ENCODE peak calls at places on chromosomes 1 and 21, in four cellular contexts. One of them, this sample, is unnamed.

GRCh38 chr1:20376880-20377494 is 86.3 kb downstream of the VWA5B1 start:
- DNase-seq in trophoblast cell: peak
- DNase-seq in H9: peak
- DNase-seq in mesenchymal stem cell: peak
- DNase-seq in this sample: peak

GRCh38 chr1:167871331-167871730 is 42.6 kb downstream of the ADCY10 start:
- DNase-seq in H9: no peak
- DNase-seq in trophoblast cell: peak
- DNase-seq in mesenchymal stem cell: no peak
- DNase-seq in this sample: no peak

GRCh38 chr21:17527240-17527639 is 14.4 kb downstream of the CXADR start:
- DNase-seq in trophoblast cell: peak
- DNase-seq in H9: no peak
- DNase-seq in mesenchymal stem cell: peak
- DNase-seq in this sample: no peak

GRCh38 chr1:185398022-185398421 is 81.0 kb upstream of the IVNS1ABP start:
- DNase-seq in mesenchymal stem cell: no peak
- DNase-seq in H9: no peak
- DNase-seq in trophoblast cell: no peak
- DNase-seq in this sample: no peak

GRCh38 chr1:16926491-16927195 is 4.9 kb downstream of the CROCC start:
- DNase-seq in trophoblast cell: no peak
- DNase-seq in mesenchymal stem cell: no peak
- DNase-seq in H9: no peak
- DNase-seq in this sample: peak

GRCh38 chr1:209618756-209619420 is 33.3 kb downstream of the LAMB3 start:
- DNase-seq in trophoblast cell: no peak
- DNase-seq in H9: no peak
- DNase-seq in mesenchymal stem cell: no peak
- DNase-seq in this sample: no peak

GRCh38 chr1:226654046-226654445 is 85.0 kb downstream of the ITPKB start:
- DNase-seq in H9: peak
- DNase-seq in mesenchymal stem cell: peak
- DNase-seq in trophoblast cell: no peak
- DNase-seq in this sample: peak

GRCh38 chr1:67909776-67910175 is 76.5 kb upstream of the GNG12 start:
- DNase-seq in H9: no peak
- DNase-seq in trophoblast cell: no peak
- DNase-seq in mesenchymal stem cell: no peak
- DNase-seq in this sample: no peak

GRCh38 chr1:182260516-182260915 is 131.1 kb downstream of the GLUL start:
- DNase-seq in mesenchymal stem cell: no peak
- DNase-seq in H9: no peak
- DNase-seq in trophoblast cell: no peak
- DNase-seq in this sample: no peak

GRCh38 chr1:237383825-237384612 is 342.0 kb downstream of the RYR2 start:
- DNase-seq in trophoblast cell: no peak
- DNase-seq in H9: no peak
- DNase-seq in mesenchymal stem cell: no peak
- DNase-seq in this sample: no peak

GRCh38 chr1:199909137-199909536 is 118.4 kb upstream of the NR5A2 start:
- DNase-seq in mesenchymal stem cell: no peak
- DNase-seq in H9: no peak
- DNase-seq in trophoblast cell: peak
- DNase-seq in this sample: no peak

GRCh38 chr1:182229907-182230522 is 161.6 kb downstream of the GLUL start:
- DNase-seq in mesenchymal stem cell: no peak
- DNase-seq in H9: no peak
- DNase-seq in trophoblast cell: no peak
- DNase-seq in this sample: peak

GRCh38 chr1:178774263-178774662 is 49.2 kb downstream of the RALGPS2 start:
- DNase-seq in mesenchymal stem cell: peak
- DNase-seq in H9: no peak
- DNase-seq in trophoblast cell: peak
- DNase-seq in this sample: no peak

GRCh38 chr1:241627453-241628329 is 12.5 kb downstream of the CHML start:
- DNase-seq in trophoblast cell: peak
- DNase-seq in H9: no peak
- DNase-seq in mesenchymal stem cell: peak
- DNase-seq in this sample: no peak

GRCh38 chr1:83901547-83902155 is 97.3 kb downstream of the TTLL7 start:
- DNase-seq in mesenchymal stem cell: peak
- DNase-seq in H9: no peak
- DNase-seq in trophoblast cell: no peak
- DNase-seq in this sample: no peak

GRCh38 chr21:28207776-28208175 is 784.9 kb downstream of the LTN1 start:
- DNase-seq in H9: no peak
- DNase-seq in trophoblast cell: no peak
- DNase-seq in mesenchymal stem cell: peak
- DNase-seq in this sample: no peak

GRCh38 chr1:9592510-9593075 is 3.9 kb downstream of the TMEM201 start:
- DNase-seq in H9: no peak
- DNase-seq in trophoblast cell: no peak
- DNase-seq in mesenchymal stem cell: no peak
- DNase-seq in this sample: no peak

GRCh38 chr21:14949603-14950002 is 115.2 kb downstream of the NRIP1 start:
- DNase-seq in mesenchymal stem cell: no peak
- DNase-seq in trophoblast cell: no peak
- DNase-seq in H9: no peak
- DNase-seq in this sample: no peak

GRCh38 chr1:9292361-9293240 is at the start of gene SPSB1:
- DNase-seq in trophoblast cell: peak
- DNase-seq in mesenchymal stem cell: peak
- DNase-seq in H9: peak
- DNase-seq in this sample: peak

GRCh38 chr1:165633624-165634023 is 2.6 kb downstream of the MGST3 start:
- DNase-seq in trophoblast cell: peak
- DNase-seq in mesenchymal stem cell: peak
- DNase-seq in H9: no peak
- DNase-seq in this sample: no peak

GRCh38 chr1:55441474-55441873 is 226.3 kb upstream of the USP24 start:
- DNase-seq in H9: no peak
- DNase-seq in mesenchymal stem cell: no peak
- DNase-seq in trophoblast cell: no peak
- DNase-seq in this sample: no peak
- H2BK5ac ChIP-seq in H9: no peak
- H2BK5ac ChIP-seq in mesenchymal stem cell: no peak
- H2BK5ac ChIP-seq in trophoblast cell: no peak
- H2BK5ac ChIP-seq in this sample: no peak

GRCh38 chr1:228992044-228992443 is 256.8 kb downstream of the RHOU start:
- DNase-seq in H9: no peak
- DNase-seq in mesenchymal stem cell: no peak
- DNase-seq in trophoblast cell: no peak
- DNase-seq in this sample: no peak
- H2BK12ac ChIP-seq in H9: no peak
- H2BK12ac ChIP-seq in mesenchymal stem cell: no peak
- H2BK12ac ChIP-seq in trophoblast cell: no peak
- H2BK12ac ChIP-seq in this sample: no peak

DNA sequence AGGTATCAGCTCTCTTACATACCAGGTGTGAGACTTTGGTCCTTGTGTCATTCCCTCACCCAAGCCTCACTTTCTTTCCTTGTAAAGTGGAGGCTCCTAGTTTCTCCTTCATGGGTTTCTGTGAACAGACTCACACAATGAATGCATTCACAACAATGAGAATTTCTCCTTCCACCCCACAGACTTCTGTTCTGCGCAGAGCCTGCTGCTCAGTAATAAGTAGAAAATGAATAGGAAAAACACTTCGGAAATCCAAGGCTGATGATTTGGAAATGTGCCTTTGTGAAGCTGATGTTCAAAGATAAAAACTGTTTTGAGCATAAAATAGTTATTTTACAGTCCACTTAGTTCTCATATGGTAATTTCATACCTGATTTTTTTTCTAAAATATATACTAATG is 185.4 kb downstream of the AK5 start:
- DNase-seq in mesenchymal stem cell: no peak
- DNase-seq in H9: no peak
- DNase-seq in trophoblast cell: no peak
- DNase-seq in this sample: no peak
- H2BK5ac ChIP-seq in mesenchymal stem cell: no peak
- H2BK5ac ChIP-seq in H9: no peak
- H2BK5ac ChIP-seq in trophoblast cell: no peak
- H2BK5ac ChIP-seq in this sample: no peak

GRCh38 chr1:8241417-8242014 is 76.4 kb upstream of the SLC45A1 start:
- DNase-seq in mesenchymal stem cell: no peak
- DNase-seq in H9: no peak
- DNase-seq in trophoblast cell: no peak
- DNase-seq in this sample: no peak
- H2BK12ac ChIP-seq in mesenchymal stem cell: peak
- H2BK12ac ChIP-seq in H9: no peak
- H2BK12ac ChIP-seq in trophoblast cell: peak
- H2BK12ac ChIP-seq in this sample: no peak

DNA sequence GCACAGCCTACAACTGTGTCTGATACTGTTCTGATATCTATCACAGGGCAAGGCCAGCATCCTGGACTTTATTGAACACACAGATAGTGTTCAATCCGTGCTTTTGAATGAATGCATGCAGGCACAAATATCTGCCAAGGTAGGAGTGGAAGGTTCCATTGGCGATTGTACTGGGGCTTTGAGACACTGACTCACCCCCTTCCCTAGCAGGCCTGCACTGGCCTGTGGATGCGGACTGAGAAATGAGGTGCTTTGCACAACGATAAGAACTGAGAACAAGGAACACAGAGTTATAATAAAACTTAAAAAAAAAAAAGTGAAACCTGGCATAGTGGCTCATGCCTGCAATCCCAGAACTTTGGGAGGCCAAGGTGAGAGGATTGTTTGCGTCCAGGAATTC is 62.4 kb upstream of the NGF start:
- DNase-seq in trophoblast cell: no peak
- DNase-seq in H9: no peak
- DNase-seq in mesenchymal stem cell: no peak
- DNase-seq in this sample: no peak
- H2BK5ac ChIP-seq in trophoblast cell: no peak
- H2BK5ac ChIP-seq in H9: no peak
- H2BK5ac ChIP-seq in mesenchymal stem cell: no peak
- H2BK5ac ChIP-seq in this sample: no peak